ENCODE peak calls at places on chromosomes 5 and 9, in ten cellular contexts. M, P, U, A, I, D, T, L, G and X are unnamed samples.

GRCh38 chr5:158513490-158514301 is 586.0 kb downstream of the EBF1 start:
- DNase-seq in M (no peak), P (no peak), U (no peak), A (no peak), I (no peak), D (peak; percentile 11), T (no peak), L (no peak), G (no peak), X (no peak)

GRCh38 chr5:37776826-37777225 is 63.0 kb downstream of the GDNF start:
- DNase-seq in M (no peak), P (no peak), U (no peak), A (no peak), I (no peak), D (peak; percentile 43), T (no peak), L (no peak), G (peak; percentile 81), X (peak; percentile 44)

GRCh38 chr9:138024131-138024530 is 146.5 kb downstream of the CACNA1B start:
- DNase-seq in M (peak; percentile 47), P (peak; percentile 8), U (no peak), A (no peak), I (no peak), D (no peak), T (no peak), L (peak; percentile 27), G (no peak), X (no peak)

GRCh38 chr5:140246378-140247122 is 56.4 kb downstream of the PFDN1 start:
- DNase-seq in M (no peak), P (no peak), U (peak; percentile 84), A (no peak), I (no peak), D (peak; percentile 81), T (no peak), L (no peak), G (peak; percentile 94), X (peak; percentile 75)

GRCh38 chr5:143653256-143653655 is 158.7 kb upstream of the HMHB1 start:
- DNase-seq in M (no peak), P (no peak), U (no peak), A (no peak), I (no peak), D (no peak), T (no peak), L (no peak), G (no peak), X (no peak)

GRCh38 chr5:34552129-34552528 is 104.0 kb upstream of the RAI14 start:
- DNase-seq in M (no peak), P (peak; percentile 66), U (no peak), A (no peak), I (no peak), D (no peak), T (no peak), L (no peak), G (no peak), X (no peak)

GRCh38 chr5:142736247-142736632 is 33.9 kb upstream of the ARHGAP26 start:
- DNase-seq in M (no peak), P (no peak), U (no peak), A (no peak), I (no peak), D (no peak), T (no peak), L (no peak), G (no peak), X (no peak)

GRCh38 chr5:140800816-140801493 is at the start of gene PCDHA3:
- DNase-seq in M (no peak), P (no peak), U (peak; percentile 34), A (peak; percentile 64), I (no peak), D (no peak), T (no peak), L (no peak), G (no peak), X (no peak)

GRCh38 chr5:32713396-32714381 is 2.6 kb downstream of the NPR3 start:
- DNase-seq in M (peak; percentile 71), P (no peak), U (no peak), A (no peak), I (peak; percentile 25), D (no peak), T (no peak), L (no peak), G (peak; percentile 39), X (no peak)

GRCh38 chr5:170287532-170287931 is 10.0 kb downstream of the LCP2 start:
- DNase-seq in M (no peak), P (no peak), U (no peak), A (no peak), I (no peak), D (no peak), T (no peak), L (peak; percentile 64), G (no peak), X (no peak)

GRCh38 chr9:842918-843468 is 1.5 kb downstream of the DMRT1 start:
- DNase-seq in M (no peak), P (no peak), U (no peak), A (peak; percentile 10), I (no peak), D (no peak), T (no peak), L (no peak), G (no peak), X (no peak)

GRCh38 chr9:847505-847904 is 6.0 kb downstream of the DMRT1 start:
- DNase-seq in M (no peak), P (no peak), U (no peak), A (no peak), I (no peak), D (no peak), T (no peak), L (no peak), G (no peak), X (no peak)

GRCh38 chr9:840343-840742 is 1.2 kb upstream of the DMRT1 start:
- DNase-seq in M (no peak), P (no peak), U (no peak), A (no peak), I (no peak), D (no peak), T (no peak), L (no peak), G (no peak), X (no peak)

GRCh38 chr9:846852-847251 is 5.4 kb downstream of the DMRT1 start:
- DNase-seq in M (no peak), P (no peak), U (no peak), A (no peak), I (no peak), D (no peak), T (no peak), L (no peak), G (no peak), X (no peak)

DNA sequence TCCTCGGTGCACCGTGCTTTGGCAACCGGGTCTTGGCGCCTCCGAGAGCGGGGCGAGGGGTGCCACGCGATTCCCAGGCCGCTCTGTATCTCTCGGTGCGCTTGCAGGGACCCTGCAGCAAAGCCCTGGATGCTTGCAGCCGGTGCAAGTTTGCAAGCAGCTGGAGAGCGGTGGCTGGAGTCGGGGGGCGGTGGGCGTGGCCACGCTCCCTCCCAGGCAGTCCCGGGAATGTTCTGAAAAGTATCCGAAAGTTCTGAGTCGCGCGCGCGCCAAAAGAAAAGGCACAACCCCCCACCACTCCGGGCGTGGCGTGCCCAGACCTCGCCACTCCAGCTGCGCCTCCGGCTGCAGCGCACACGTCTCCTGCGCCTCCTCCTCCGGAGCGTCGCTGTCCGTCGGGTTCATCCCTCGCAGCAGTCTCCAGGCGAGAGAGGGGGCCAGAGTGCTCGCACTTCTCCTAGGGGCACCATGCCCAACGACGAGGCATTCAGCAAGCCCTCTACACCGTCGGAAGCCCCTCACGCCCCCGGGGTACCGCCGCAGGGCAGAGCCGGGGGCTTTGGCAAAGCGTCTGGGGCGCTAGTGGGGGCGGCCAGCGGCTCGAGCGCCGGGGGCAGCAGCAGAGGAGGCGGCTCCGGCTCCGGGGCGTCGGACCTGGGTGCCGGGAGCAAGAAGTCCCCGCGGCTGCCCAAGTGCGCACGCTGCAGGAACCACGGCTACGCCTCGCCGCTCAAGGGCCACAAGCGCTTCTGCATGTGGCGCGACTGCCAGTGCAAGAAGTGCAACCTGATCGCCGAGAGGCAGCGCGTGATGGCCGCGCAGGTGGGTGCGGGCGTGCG is at the start of gene DMRT1:
- DNase-seq in M (peak; percentile 57), P (no peak), U (no peak), A (no peak), I (peak; percentile 25), D (no peak), T (no peak), L (no peak), G (no peak), X (no peak)
- H3K27me3 ChIP-seq in M (peaks cover 37% of the 10 kb centered on the region), P (peaks cover 14% of the 10 kb centered on the region), U (peaks cover 37% of the 10 kb centered on the region), A (no peaks in the 10 kb centered on the region), I (peaks cover 16% of the 10 kb centered on the region), D (peaks cover 42% of the 10 kb centered on the region), T (peaks cover 34% of the 10 kb centered on the region), L (peaks cover 13% of the 10 kb centered on the region), G (peaks cover 62% of the 10 kb centered on the region), X (no peaks in the 10 kb centered on the region)

GRCh38 chr9:122370869-122371467 is at the start of gene PTGS1:
- DNase-seq in M (peak; percentile 55), P (no peak), U (peak; percentile 43), A (peak; percentile 70), I (peak; percentile 57), D (no peak), T (no peak), L (peak; percentile 56), G (no peak), X (no peak)
- H3K27me3 ChIP-seq in M (no peaks in the 10 kb centered on the region), P (no peaks in the 10 kb centered on the region), U (no peaks in the 10 kb centered on the region), A (no peaks in the 10 kb centered on the region), I (no peaks in the 10 kb centered on the region), D (no peaks in the 10 kb centered on the region), T (no peaks in the 10 kb centered on the region), L (no peaks in the 10 kb centered on the region), G (no peaks in the 10 kb centered on the region), X (no peaks in the 10 kb centered on the region)

DNA sequence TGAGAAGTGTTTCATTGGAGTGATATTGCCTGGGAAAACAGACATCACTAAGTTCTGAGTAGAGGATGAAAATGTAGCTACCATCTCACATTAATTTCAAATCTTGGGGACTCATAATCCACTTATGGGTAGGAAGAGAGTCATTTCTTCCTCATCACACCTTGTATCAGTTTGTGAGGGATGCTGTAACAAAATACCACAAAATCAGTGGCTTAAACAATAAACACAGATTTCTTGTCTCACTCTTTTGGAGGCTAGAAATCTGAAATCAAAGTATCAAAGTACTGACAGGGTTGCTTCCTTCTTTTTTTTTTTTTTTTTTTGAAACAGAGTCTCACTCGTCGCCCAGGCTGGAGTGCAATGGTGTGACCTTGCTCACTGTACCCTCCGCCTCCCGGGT is 3.4 kb downstream of the CARD6 start:
- DNase-seq in M (no peak), P (no peak), U (no peak), A (no peak), I (no peak), D (no peak), T (no peak), L (no peak), G (no peak), X (no peak)
- H3K27me3 ChIP-seq in M (no peaks in the 10 kb centered on the region), P (no peaks in the 10 kb centered on the region), U (no peaks in the 10 kb centered on the region), A (peaks cover 37% of the 10 kb centered on the region), I (no peaks in the 10 kb centered on the region), D (no peaks in the 10 kb centered on the region), T (no peaks in the 10 kb centered on the region), L (no peaks in the 10 kb centered on the region), G (no peaks in the 10 kb centered on the region), X (no peaks in the 10 kb centered on the region)

GRCh38 chr5:159864885-159865622 is 51.2 kb upstream of the ADRA1B start:
- DNase-seq in M (no peak), P (no peak), U (no peak), A (no peak), I (no peak), D (no peak), T (no peak), L (no peak), G (no peak), X (no peak)

DNA sequence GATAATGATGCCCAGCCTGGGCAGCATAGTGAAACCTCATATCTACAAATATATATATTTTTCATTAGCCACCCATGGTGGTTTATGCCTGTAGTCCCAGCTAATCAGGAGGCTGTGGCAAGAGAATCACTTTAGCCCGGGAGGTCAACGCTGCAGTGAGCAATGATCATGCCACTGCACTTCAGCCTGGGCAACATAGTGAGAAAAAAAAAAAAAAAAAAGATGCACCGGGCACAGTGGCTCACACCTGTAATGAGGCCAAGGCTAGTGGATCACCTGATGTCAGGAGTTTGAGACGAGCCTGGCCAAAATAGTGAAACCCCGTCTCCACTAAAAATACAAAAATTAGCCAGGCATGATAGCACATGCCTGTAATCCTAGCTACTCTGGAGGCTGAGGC is 50.2 kb upstream of the ADRA1B start:
- DNase-seq in M (no peak), P (no peak), U (no peak), A (no peak), I (no peak), D (no peak), T (no peak), L (no peak), G (no peak), X (no peak)
- H3K27me3 ChIP-seq in M (peaks cover 3% of the 10 kb centered on the region), P (no peaks in the 10 kb centered on the region), U (no peaks in the 10 kb centered on the region), A (peaks cover 10% of the 10 kb centered on the region), I (no peaks in the 10 kb centered on the region), D (no peaks in the 10 kb centered on the region), T (peaks cover 15% of the 10 kb centered on the region), L (no peaks in the 10 kb centered on the region), G (peaks cover 95% of the 10 kb centered on the region), X (no peaks in the 10 kb centered on the region)